ENCODE peak calls at places on chromosomes 3 and 15, in nine cellular contexts. One of them, this sample, is unnamed.

GRCh38 chr15:73078722-73079121 is 26.5 kb downstream of the NEO1 start:
- DNase-seq in HT1080: peak; percentile 69
- DNase-seq in stimulated activated CD8-positive, alpha-beta memory T cell treated with anti-CD3 and anti-CD28 coated beads, Interleukin-7, amount 100 ng/mL, for 1 hour: no peak
- DNase-seq in activated T-helper 9 cell treated with anti-CD3 and anti-CD28 coated beads, Interleukin-2, amount 50 U/mL, for 16 hours: no peak
- DNase-seq in T follicular helper cell: no peak
- DNase-seq in dermis blood vessel endothelial cell: no peak
- DNase-seq in foreskin fibroblast: peak; percentile 67
- DNase-seq in mesothelial cell of epicardium: no peak
- DNase-seq in A549: peak; percentile 28
- DNase-seq in this sample: no peak

GRCh38 chr3:128280466-128281455 is 127.5 kb downstream of the EEFSEC start:
- DNase-seq in activated T-helper 9 cell treated with anti-CD3 and anti-CD28 coated beads, Interleukin-2, amount 50 U/mL, for 16 hours: no peak
- DNase-seq in foreskin fibroblast: no peak
- DNase-seq in T follicular helper cell: no peak
- DNase-seq in mesothelial cell of epicardium: no peak
- DNase-seq in HT1080: no peak
- DNase-seq in A549: no peak
- DNase-seq in dermis blood vessel endothelial cell: no peak
- DNase-seq in stimulated activated CD8-positive, alpha-beta memory T cell treated with anti-CD3 and anti-CD28 coated beads, Interleukin-7, amount 100 ng/mL, for 1 hour: no peak
- DNase-seq in this sample: no peak

GRCh38 chr3:172275586-172275985 is 172.7 kb downstream of the GHSR start:
- DNase-seq in HT1080: no peak
- DNase-seq in foreskin fibroblast: no peak
- DNase-seq in mesothelial cell of epicardium: no peak
- DNase-seq in A549: no peak
- DNase-seq in stimulated activated CD8-positive, alpha-beta memory T cell treated with anti-CD3 and anti-CD28 coated beads, Interleukin-7, amount 100 ng/mL, for 1 hour: no peak
- DNase-seq in activated T-helper 9 cell treated with anti-CD3 and anti-CD28 coated beads, Interleukin-2, amount 50 U/mL, for 16 hours: no peak
- DNase-seq in T follicular helper cell: no peak
- DNase-seq in dermis blood vessel endothelial cell: no peak
- DNase-seq in this sample: no peak

GRCh38 chr3:11720220-11721113 is 76.8 kb upstream of the VGLL4 start:
- DNase-seq in A549: peak; percentile 84
- DNase-seq in activated T-helper 9 cell treated with anti-CD3 and anti-CD28 coated beads, Interleukin-2, amount 50 U/mL, for 16 hours: peak; percentile 31
- DNase-seq in mesothelial cell of epicardium: peak; percentile 73
- DNase-seq in T follicular helper cell: peak; percentile 30
- DNase-seq in stimulated activated CD8-positive, alpha-beta memory T cell treated with anti-CD3 and anti-CD28 coated beads, Interleukin-7, amount 100 ng/mL, for 1 hour: no peak
- DNase-seq in dermis blood vessel endothelial cell: peak; percentile 87
- DNase-seq in HT1080: peak; percentile 24
- DNase-seq in foreskin fibroblast: peak; percentile 65
- DNase-seq in this sample: peak; percentile 55

GRCh38 chr15:58505581-58505980 is 73.8 kb downstream of the LIPC start:
- DNase-seq in activated T-helper 9 cell treated with anti-CD3 and anti-CD28 coated beads, Interleukin-2, amount 50 U/mL, for 16 hours: no peak
- DNase-seq in dermis blood vessel endothelial cell: no peak
- DNase-seq in stimulated activated CD8-positive, alpha-beta memory T cell treated with anti-CD3 and anti-CD28 coated beads, Interleukin-7, amount 100 ng/mL, for 1 hour: no peak
- DNase-seq in mesothelial cell of epicardium: no peak
- DNase-seq in A549: no peak
- DNase-seq in T follicular helper cell: no peak
- DNase-seq in HT1080: peak; percentile 50
- DNase-seq in foreskin fibroblast: peak; percentile 20
- DNase-seq in this sample: no peak

GRCh38 chr3:127544806-127545545 is 45.6 kb downstream of the TPRA1 start:
- DNase-seq in A549: no peak
- DNase-seq in dermis blood vessel endothelial cell: no peak
- DNase-seq in foreskin fibroblast: no peak
- DNase-seq in HT1080: no peak
- DNase-seq in T follicular helper cell: no peak
- DNase-seq in mesothelial cell of epicardium: no peak
- DNase-seq in stimulated activated CD8-positive, alpha-beta memory T cell treated with anti-CD3 and anti-CD28 coated beads, Interleukin-7, amount 100 ng/mL, for 1 hour: no peak
- DNase-seq in activated T-helper 9 cell treated with anti-CD3 and anti-CD28 coated beads, Interleukin-2, amount 50 U/mL, for 16 hours: no peak
- DNase-seq in this sample: no peak

GRCh38 chr3:97823503-97824004 is 1.7 kb downstream of the CRYBG3 start:
- DNase-seq in dermis blood vessel endothelial cell: peak; percentile 10
- DNase-seq in T follicular helper cell: no peak
- DNase-seq in stimulated activated CD8-positive, alpha-beta memory T cell treated with anti-CD3 and anti-CD28 coated beads, Interleukin-7, amount 100 ng/mL, for 1 hour: no peak
- DNase-seq in foreskin fibroblast: peak; percentile 16
- DNase-seq in mesothelial cell of epicardium: no peak
- DNase-seq in HT1080: no peak
- DNase-seq in activated T-helper 9 cell treated with anti-CD3 and anti-CD28 coated beads, Interleukin-2, amount 50 U/mL, for 16 hours: no peak
- DNase-seq in A549: no peak
- DNase-seq in this sample: no peak

GRCh38 chr3:185824051-185824466 is 783 bp downstream of the IGF2BP2 start:
- DNase-seq in foreskin fibroblast: no peak
- DNase-seq in HT1080: no peak
- DNase-seq in activated T-helper 9 cell treated with anti-CD3 and anti-CD28 coated beads, Interleukin-2, amount 50 U/mL, for 16 hours: no peak
- DNase-seq in dermis blood vessel endothelial cell: peak; percentile 42
- DNase-seq in T follicular helper cell: no peak
- DNase-seq in stimulated activated CD8-positive, alpha-beta memory T cell treated with anti-CD3 and anti-CD28 coated beads, Interleukin-7, amount 100 ng/mL, for 1 hour: no peak
- DNase-seq in mesothelial cell of epicardium: no peak
- DNase-seq in A549: no peak
- DNase-seq in this sample: no peak

GRCh38 chr3:70531063-70531657 is 218.7 kb upstream of the MDFIC2 start:
- DNase-seq in mesothelial cell of epicardium: no peak
- DNase-seq in dermis blood vessel endothelial cell: peak; percentile 67
- DNase-seq in T follicular helper cell: no peak
- DNase-seq in HT1080: peak; percentile 43
- DNase-seq in activated T-helper 9 cell treated with anti-CD3 and anti-CD28 coated beads, Interleukin-2, amount 50 U/mL, for 16 hours: no peak
- DNase-seq in foreskin fibroblast: peak; percentile 7
- DNase-seq in stimulated activated CD8-positive, alpha-beta memory T cell treated with anti-CD3 and anti-CD28 coated beads, Interleukin-7, amount 100 ng/mL, for 1 hour: no peak
- DNase-seq in A549: peak; percentile 42
- DNase-seq in this sample: no peak

GRCh38 chr15:38412466-38412865 is 41.5 kb upstream of the FAM98B start:
- DNase-seq in T follicular helper cell: no peak
- DNase-seq in A549: no peak
- DNase-seq in activated T-helper 9 cell treated with anti-CD3 and anti-CD28 coated beads, Interleukin-2, amount 50 U/mL, for 16 hours: no peak
- DNase-seq in stimulated activated CD8-positive, alpha-beta memory T cell treated with anti-CD3 and anti-CD28 coated beads, Interleukin-7, amount 100 ng/mL, for 1 hour: no peak
- DNase-seq in dermis blood vessel endothelial cell: no peak
- DNase-seq in mesothelial cell of epicardium: no peak
- DNase-seq in HT1080: no peak
- DNase-seq in foreskin fibroblast: no peak
- DNase-seq in this sample: no peak

GRCh38 chr3:8239718-8240698 is 261.6 kb upstream of the LMCD1 start:
- DNase-seq in T follicular helper cell: peak; percentile 3
- DNase-seq in mesothelial cell of epicardium: peak; percentile 42
- DNase-seq in activated T-helper 9 cell treated with anti-CD3 and anti-CD28 coated beads, Interleukin-2, amount 50 U/mL, for 16 hours: no peak
- DNase-seq in foreskin fibroblast: peak; percentile 10
- DNase-seq in A549: peak; percentile 66
- DNase-seq in HT1080: peak; percentile 36
- DNase-seq in dermis blood vessel endothelial cell: peak; percentile 75
- DNase-seq in stimulated activated CD8-positive, alpha-beta memory T cell treated with anti-CD3 and anti-CD28 coated beads, Interleukin-7, amount 100 ng/mL, for 1 hour: no peak
- DNase-seq in this sample: no peak

GRCh38 chr3:184235381-184236032 is 6.1 kb downstream of the VWA5B2 start:
- DNase-seq in dermis blood vessel endothelial cell: no peak
- DNase-seq in activated T-helper 9 cell treated with anti-CD3 and anti-CD28 coated beads, Interleukin-2, amount 50 U/mL, for 16 hours: no peak
- DNase-seq in T follicular helper cell: no peak
- DNase-seq in A549: no peak
- DNase-seq in mesothelial cell of epicardium: no peak
- DNase-seq in stimulated activated CD8-positive, alpha-beta memory T cell treated with anti-CD3 and anti-CD28 coated beads, Interleukin-7, amount 100 ng/mL, for 1 hour: no peak
- DNase-seq in HT1080: no peak
- DNase-seq in foreskin fibroblast: no peak
- DNase-seq in this sample: peak; percentile 15

GRCh38 chr3:166190360-166190759 is 353.1 kb upstream of the BCHE start:
- DNase-seq in activated T-helper 9 cell treated with anti-CD3 and anti-CD28 coated beads, Interleukin-2, amount 50 U/mL, for 16 hours: no peak
- DNase-seq in dermis blood vessel endothelial cell: no peak
- DNase-seq in HT1080: peak; percentile 75
- DNase-seq in foreskin fibroblast: no peak
- DNase-seq in T follicular helper cell: no peak
- DNase-seq in A549: peak; percentile 1
- DNase-seq in mesothelial cell of epicardium: no peak
- DNase-seq in stimulated activated CD8-positive, alpha-beta memory T cell treated with anti-CD3 and anti-CD28 coated beads, Interleukin-7, amount 100 ng/mL, for 1 hour: no peak
- DNase-seq in this sample: no peak

GRCh38 chr3:48151058-48151806 is 37.0 kb downstream of the CDC25A start:
- DNase-seq in dermis blood vessel endothelial cell: peak; percentile 95
- DNase-seq in foreskin fibroblast: peak; percentile 69
- DNase-seq in T follicular helper cell: peak; percentile 13
- DNase-seq in activated T-helper 9 cell treated with anti-CD3 and anti-CD28 coated beads, Interleukin-2, amount 50 U/mL, for 16 hours: peak; percentile 8
- DNase-seq in stimulated activated CD8-positive, alpha-beta memory T cell treated with anti-CD3 and anti-CD28 coated beads, Interleukin-7, amount 100 ng/mL, for 1 hour: peak; percentile 10
- DNase-seq in A549: peak; percentile 80
- DNase-seq in HT1080: peak; percentile 83
- DNase-seq in mesothelial cell of epicardium: peak; percentile 77
- DNase-seq in this sample: peak; percentile 47

GRCh38 chr3:55243686-55244085 is 243.4 kb downstream of the WNT5A start:
- DNase-seq in foreskin fibroblast: no peak
- DNase-seq in HT1080: no peak
- DNase-seq in activated T-helper 9 cell treated with anti-CD3 and anti-CD28 coated beads, Interleukin-2, amount 50 U/mL, for 16 hours: no peak
- DNase-seq in A549: no peak
- DNase-seq in dermis blood vessel endothelial cell: no peak
- DNase-seq in T follicular helper cell: no peak
- DNase-seq in stimulated activated CD8-positive, alpha-beta memory T cell treated with anti-CD3 and anti-CD28 coated beads, Interleukin-7, amount 100 ng/mL, for 1 hour: no peak
- DNase-seq in mesothelial cell of epicardium: no peak
- DNase-seq in this sample: peak; percentile 6

GRCh38 chr15:37903932-37904493 is 30.4 kb upstream of the TMCO5A start:
- DNase-seq in foreskin fibroblast: no peak
- DNase-seq in mesothelial cell of epicardium: no peak
- DNase-seq in T follicular helper cell: no peak
- DNase-seq in dermis blood vessel endothelial cell: no peak
- DNase-seq in activated T-helper 9 cell treated with anti-CD3 and anti-CD28 coated beads, Interleukin-2, amount 50 U/mL, for 16 hours: no peak
- DNase-seq in stimulated activated CD8-positive, alpha-beta memory T cell treated with anti-CD3 and anti-CD28 coated beads, Interleukin-7, amount 100 ng/mL, for 1 hour: no peak
- DNase-seq in HT1080: no peak
- DNase-seq in A549: no peak
- DNase-seq in this sample: no peak

GRCh38 chr3:144265527-144266100 is 294.0 kb downstream of the DIPK2A start:
- DNase-seq in A549: no peak
- DNase-seq in HT1080: no peak
- DNase-seq in stimulated activated CD8-positive, alpha-beta memory T cell treated with anti-CD3 and anti-CD28 coated beads, Interleukin-7, amount 100 ng/mL, for 1 hour: no peak
- DNase-seq in activated T-helper 9 cell treated with anti-CD3 and anti-CD28 coated beads, Interleukin-2, amount 50 U/mL, for 16 hours: no peak
- DNase-seq in foreskin fibroblast: no peak
- DNase-seq in T follicular helper cell: no peak
- DNase-seq in mesothelial cell of epicardium: no peak
- DNase-seq in dermis blood vessel endothelial cell: no peak
- DNase-seq in this sample: no peak

GRCh38 chr15:90003736-90004135 is 2.6 kb downstream of the ZNF710 start:
- DNase-seq in stimulated activated CD8-positive, alpha-beta memory T cell treated with anti-CD3 and anti-CD28 coated beads, Interleukin-7, amount 100 ng/mL, for 1 hour: no peak
- DNase-seq in HT1080: no peak
- DNase-seq in A549: no peak
- DNase-seq in activated T-helper 9 cell treated with anti-CD3 and anti-CD28 coated beads, Interleukin-2, amount 50 U/mL, for 16 hours: no peak
- DNase-seq in dermis blood vessel endothelial cell: no peak
- DNase-seq in T follicular helper cell: no peak
- DNase-seq in foreskin fibroblast: no peak
- DNase-seq in mesothelial cell of epicardium: no peak
- DNase-seq in this sample: no peak

GRCh38 chr15:66025972-66026371 is 156.7 kb downstream of the RAB11A start:
- DNase-seq in T follicular helper cell: no peak
- DNase-seq in A549: no peak
- DNase-seq in foreskin fibroblast: no peak
- DNase-seq in HT1080: no peak
- DNase-seq in mesothelial cell of epicardium: no peak
- DNase-seq in activated T-helper 9 cell treated with anti-CD3 and anti-CD28 coated beads, Interleukin-2, amount 50 U/mL, for 16 hours: no peak
- DNase-seq in stimulated activated CD8-positive, alpha-beta memory T cell treated with anti-CD3 and anti-CD28 coated beads, Interleukin-7, amount 100 ng/mL, for 1 hour: no peak
- DNase-seq in dermis blood vessel endothelial cell: no peak
- DNase-seq in this sample: no peak

GRCh38 chr15:58165661-58166060 is 27.5 kb downstream of the AQP9 start:
- DNase-seq in stimulated activated CD8-positive, alpha-beta memory T cell treated with anti-CD3 and anti-CD28 coated beads, Interleukin-7, amount 100 ng/mL, for 1 hour: no peak
- DNase-seq in A549: no peak
- DNase-seq in HT1080: no peak
- DNase-seq in T follicular helper cell: no peak
- DNase-seq in dermis blood vessel endothelial cell: peak; percentile 27
- DNase-seq in foreskin fibroblast: no peak
- DNase-seq in activated T-helper 9 cell treated with anti-CD3 and anti-CD28 coated beads, Interleukin-2, amount 50 U/mL, for 16 hours: no peak
- DNase-seq in mesothelial cell of epicardium: peak; percentile 63
- DNase-seq in this sample: no peak

GRCh38 chr3:30408105-30408557 is 198.3 kb upstream of the TGFBR2 start:
- DNase-seq in dermis blood vessel endothelial cell: no peak
- DNase-seq in activated T-helper 9 cell treated with anti-CD3 and anti-CD28 coated beads, Interleukin-2, amount 50 U/mL, for 16 hours: no peak
- DNase-seq in stimulated activated CD8-positive, alpha-beta memory T cell treated with anti-CD3 and anti-CD28 coated beads, Interleukin-7, amount 100 ng/mL, for 1 hour: no peak
- DNase-seq in T follicular helper cell: no peak
- DNase-seq in foreskin fibroblast: peak; percentile 36
- DNase-seq in HT1080: peak; percentile 58
- DNase-seq in mesothelial cell of epicardium: no peak
- DNase-seq in A549: no peak
- DNase-seq in this sample: no peak

GRCh38 chr3:94187697-94188096 is 124.8 kb downstream of the NSUN3 start:
- DNase-seq in foreskin fibroblast: no peak
- DNase-seq in dermis blood vessel endothelial cell: no peak
- DNase-seq in activated T-helper 9 cell treated with anti-CD3 and anti-CD28 coated beads, Interleukin-2, amount 50 U/mL, for 16 hours: no peak
- DNase-seq in T follicular helper cell: no peak
- DNase-seq in mesothelial cell of epicardium: no peak
- DNase-seq in A549: no peak
- DNase-seq in HT1080: no peak
- DNase-seq in stimulated activated CD8-positive, alpha-beta memory T cell treated with anti-CD3 and anti-CD28 coated beads, Interleukin-7, amount 100 ng/mL, for 1 hour: no peak
- DNase-seq in this sample: no peak

GRCh38 chr15:70187331-70187730 is 89.6 kb upstream of the TLE3 start:
- DNase-seq in T follicular helper cell: no peak
- DNase-seq in mesothelial cell of epicardium: no peak
- DNase-seq in HT1080: no peak
- DNase-seq in stimulated activated CD8-positive, alpha-beta memory T cell treated with anti-CD3 and anti-CD28 coated beads, Interleukin-7, amount 100 ng/mL, for 1 hour: no peak
- DNase-seq in dermis blood vessel endothelial cell: no peak
- DNase-seq in activated T-helper 9 cell treated with anti-CD3 and anti-CD28 coated beads, Interleukin-2, amount 50 U/mL, for 16 hours: no peak
- DNase-seq in A549: no peak
- DNase-seq in foreskin fibroblast: no peak
- DNase-seq in this sample: no peak

GRCh38 chr3:9704343-9705322 is 1.0 kb downstream of the CPNE9 start:
- DNase-seq in A549: peak; percentile 53
- DNase-seq in foreskin fibroblast: peak; percentile 16
- DNase-seq in activated T-helper 9 cell treated with anti-CD3 and anti-CD28 coated beads, Interleukin-2, amount 50 U/mL, for 16 hours: no peak
- DNase-seq in stimulated activated CD8-positive, alpha-beta memory T cell treated with anti-CD3 and anti-CD28 coated beads, Interleukin-7, amount 100 ng/mL, for 1 hour: no peak
- DNase-seq in T follicular helper cell: no peak
- DNase-seq in mesothelial cell of epicardium: peak; percentile 73
- DNase-seq in dermis blood vessel endothelial cell: peak; percentile 43
- DNase-seq in HT1080: no peak
- DNase-seq in this sample: peak; percentile 35

This sample was measured in DMS79.